ENCODE peak calls at places on chromosomes 7 and 10, in eight cellular contexts. One of them, this sample, is unnamed.

GRCh38 chr7:84207025-84207424 is 12.4 kb upstream of the SEMA3A start:
- DNase-seq in tibial nerve: no peak
- DNase-seq in endothelial cell: no peak
- DNase-seq in RWPE1: no peak
- DNase-seq in AG09309: no peak
- DNase-seq in activated CD8-positive, alpha-beta T cell treated with anti-CD3 and anti-CD28 coated beads for 36 hours: no peak
- DNase-seq in foreskin keratinocyte: peak
- DNase-seq in cardiac muscle cell: no peak
- DNase-seq in this sample: no peak

GRCh38 chr10:131744356-131744755 is 156.5 kb upstream of the PPP2R2D start:
- DNase-seq in AG09309: no peak
- DNase-seq in activated CD8-positive, alpha-beta T cell treated with anti-CD3 and anti-CD28 coated beads for 36 hours: no peak
- DNase-seq in foreskin keratinocyte: no peak
- DNase-seq in RWPE1: no peak
- DNase-seq in tibial nerve: no peak
- DNase-seq in endothelial cell: no peak
- DNase-seq in cardiac muscle cell: no peak
- DNase-seq in this sample: no peak

GRCh38 chr10:125079091-125079600 is 81.2 kb downstream of the CTBP2 start:
- DNase-seq in endothelial cell: no peak
- DNase-seq in AG09309: no peak
- DNase-seq in tibial nerve: no peak
- DNase-seq in activated CD8-positive, alpha-beta T cell treated with anti-CD3 and anti-CD28 coated beads for 36 hours: no peak
- DNase-seq in cardiac muscle cell: no peak
- DNase-seq in foreskin keratinocyte: no peak
- DNase-seq in RWPE1: no peak
- DNase-seq in this sample: no peak

GRCh38 chr10:85922363-85923129 is 444.0 kb downstream of the GRID1 start:
- DNase-seq in activated CD8-positive, alpha-beta T cell treated with anti-CD3 and anti-CD28 coated beads for 36 hours: no peak
- DNase-seq in cardiac muscle cell: no peak
- DNase-seq in endothelial cell: no peak
- DNase-seq in AG09309: no peak
- DNase-seq in foreskin keratinocyte: no peak
- DNase-seq in tibial nerve: no peak
- DNase-seq in RWPE1: no peak
- DNase-seq in this sample: no peak

GRCh38 chr10:119737827-119738226 is 12.0 kb downstream of the INPP5F start:
- DNase-seq in endothelial cell: no peak
- DNase-seq in foreskin keratinocyte: peak
- DNase-seq in activated CD8-positive, alpha-beta T cell treated with anti-CD3 and anti-CD28 coated beads for 36 hours: peak
- DNase-seq in cardiac muscle cell: peak
- DNase-seq in tibial nerve: no peak
- DNase-seq in RWPE1: peak
- DNase-seq in AG09309: peak
- DNase-seq in this sample: no peak

GRCh38 chr7:87505122-87505521 is 29.6 kb upstream of the ABCB4 start:
- DNase-seq in AG09309: no peak
- DNase-seq in cardiac muscle cell: no peak
- DNase-seq in RWPE1: no peak
- DNase-seq in tibial nerve: no peak
- DNase-seq in foreskin keratinocyte: no peak
- DNase-seq in activated CD8-positive, alpha-beta T cell treated with anti-CD3 and anti-CD28 coated beads for 36 hours: no peak
- DNase-seq in endothelial cell: no peak
- DNase-seq in this sample: no peak

GRCh38 chr10:75502838-75503237 is 71.4 kb downstream of the LRMDA start:
- DNase-seq in activated CD8-positive, alpha-beta T cell treated with anti-CD3 and anti-CD28 coated beads for 36 hours: no peak
- DNase-seq in tibial nerve: no peak
- DNase-seq in cardiac muscle cell: no peak
- DNase-seq in endothelial cell: no peak
- DNase-seq in RWPE1: no peak
- DNase-seq in AG09309: no peak
- DNase-seq in foreskin keratinocyte: no peak
- DNase-seq in this sample: no peak

GRCh38 chr7:2282185-2282751 is 32.0 kb downstream of the SNX8 start:
- DNase-seq in cardiac muscle cell: peak
- DNase-seq in RWPE1: no peak
- DNase-seq in endothelial cell: no peak
- DNase-seq in tibial nerve: no peak
- DNase-seq in activated CD8-positive, alpha-beta T cell treated with anti-CD3 and anti-CD28 coated beads for 36 hours: no peak
- DNase-seq in AG09309: no peak
- DNase-seq in foreskin keratinocyte: no peak
- DNase-seq in this sample: peak

GRCh38 chr10:97207756-97208346 is 22.1 kb upstream of the SLIT1 start:
- DNase-seq in cardiac muscle cell: no peak
- DNase-seq in tibial nerve: no peak
- DNase-seq in foreskin keratinocyte: no peak
- DNase-seq in RWPE1: no peak
- DNase-seq in endothelial cell: no peak
- DNase-seq in AG09309: no peak
- DNase-seq in activated CD8-positive, alpha-beta T cell treated with anti-CD3 and anti-CD28 coated beads for 36 hours: no peak
- DNase-seq in this sample: no peak

GRCh38 chr7:33932832-33933468 is 27.6 kb downstream of the BMPER start:
- DNase-seq in cardiac muscle cell: peak
- DNase-seq in foreskin keratinocyte: peak
- DNase-seq in AG09309: peak
- DNase-seq in RWPE1: peak
- DNase-seq in endothelial cell: peak
- DNase-seq in tibial nerve: peak
- DNase-seq in activated CD8-positive, alpha-beta T cell treated with anti-CD3 and anti-CD28 coated beads for 36 hours: peak
- DNase-seq in this sample: peak

GRCh38 chr10:49172204-49173132 is 15.7 kb downstream of the TMEM273 start:
- DNase-seq in tibial nerve: no peak
- DNase-seq in activated CD8-positive, alpha-beta T cell treated with anti-CD3 and anti-CD28 coated beads for 36 hours: no peak
- DNase-seq in cardiac muscle cell: no peak
- DNase-seq in endothelial cell: no peak
- DNase-seq in foreskin keratinocyte: no peak
- DNase-seq in RWPE1: no peak
- DNase-seq in AG09309: no peak
- DNase-seq in this sample: no peak

GRCh38 chr10:33254556-33255160 is 79.8 kb downstream of the NRP1 start:
- DNase-seq in AG09309: no peak
- DNase-seq in cardiac muscle cell: no peak
- DNase-seq in tibial nerve: no peak
- DNase-seq in foreskin keratinocyte: no peak
- DNase-seq in activated CD8-positive, alpha-beta T cell treated with anti-CD3 and anti-CD28 coated beads for 36 hours: no peak
- DNase-seq in RWPE1: no peak
- DNase-seq in endothelial cell: no peak
- DNase-seq in this sample: no peak

GRCh38 chr10:33352154-33352553 is 17.7 kb upstream of the NRP1 start:
- DNase-seq in AG09309: no peak
- DNase-seq in cardiac muscle cell: peak
- DNase-seq in activated CD8-positive, alpha-beta T cell treated with anti-CD3 and anti-CD28 coated beads for 36 hours: no peak
- DNase-seq in tibial nerve: no peak
- DNase-seq in endothelial cell: no peak
- DNase-seq in foreskin keratinocyte: no peak
- DNase-seq in RWPE1: peak
- DNase-seq in this sample: no peak

GRCh38 chr7:32043688-32044087 is 26.5 kb downstream of the PDE1C start:
- DNase-seq in foreskin keratinocyte: no peak
- DNase-seq in endothelial cell: no peak
- DNase-seq in AG09309: peak
- DNase-seq in cardiac muscle cell: peak
- DNase-seq in activated CD8-positive, alpha-beta T cell treated with anti-CD3 and anti-CD28 coated beads for 36 hours: no peak
- DNase-seq in tibial nerve: no peak
- DNase-seq in RWPE1: no peak
- DNase-seq in this sample: no peak

GRCh38 chr7:32036557-32036956 is 33.6 kb downstream of the PDE1C start:
- DNase-seq in activated CD8-positive, alpha-beta T cell treated with anti-CD3 and anti-CD28 coated beads for 36 hours: no peak
- DNase-seq in tibial nerve: no peak
- DNase-seq in RWPE1: no peak
- DNase-seq in foreskin keratinocyte: peak
- DNase-seq in AG09309: no peak
- DNase-seq in endothelial cell: no peak
- DNase-seq in cardiac muscle cell: no peak
- DNase-seq in this sample: no peak

GRCh38 chr7:32042900-32043299 is 27.3 kb downstream of the PDE1C start:
- DNase-seq in AG09309: no peak
- DNase-seq in RWPE1: no peak
- DNase-seq in tibial nerve: no peak
- DNase-seq in cardiac muscle cell: no peak
- DNase-seq in endothelial cell: no peak
- DNase-seq in activated CD8-positive, alpha-beta T cell treated with anti-CD3 and anti-CD28 coated beads for 36 hours: no peak
- DNase-seq in foreskin keratinocyte: no peak
- DNase-seq in this sample: no peak

GRCh38 chr7:32037650-32038198 is 32.5 kb downstream of the PDE1C start:
- DNase-seq in RWPE1: no peak
- DNase-seq in foreskin keratinocyte: no peak
- DNase-seq in AG09309: no peak
- DNase-seq in cardiac muscle cell: no peak
- DNase-seq in tibial nerve: no peak
- DNase-seq in activated CD8-positive, alpha-beta T cell treated with anti-CD3 and anti-CD28 coated beads for 36 hours: no peak
- DNase-seq in endothelial cell: no peak
- DNase-seq in this sample: no peak

DNA sequence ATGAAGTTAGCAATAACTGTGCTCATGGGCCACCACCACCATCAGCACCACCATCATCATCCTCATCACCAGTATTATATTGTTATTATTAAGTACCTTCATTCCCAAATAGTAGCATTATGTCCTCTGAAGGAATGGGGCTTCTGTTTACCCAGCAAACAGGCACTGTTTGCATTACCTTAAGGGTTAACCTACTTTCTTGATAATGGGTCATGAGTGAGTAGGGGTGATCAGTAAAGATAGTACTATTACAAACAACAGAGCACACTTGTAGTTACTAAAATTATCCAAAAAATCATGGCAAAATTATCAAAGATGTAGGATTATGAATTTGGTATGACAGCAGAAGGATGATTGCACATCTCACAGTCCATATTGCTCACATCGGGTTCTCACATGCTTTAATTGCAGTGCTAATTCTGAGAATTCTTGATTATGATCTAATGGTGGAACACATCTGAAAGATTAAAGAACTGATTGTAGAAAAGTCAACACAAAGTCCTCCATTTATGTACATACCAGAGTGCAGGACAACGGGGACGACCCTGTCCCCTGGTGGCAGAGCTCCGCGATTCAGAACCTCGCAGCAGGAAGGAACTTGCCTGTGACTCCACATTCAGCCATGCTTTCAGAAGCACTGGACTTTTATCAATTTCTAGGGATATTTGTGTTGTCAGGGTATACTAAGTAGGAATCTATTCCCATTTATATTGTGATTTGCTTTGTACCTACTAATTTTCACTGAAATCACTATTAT is 31.0 kb downstream of the PDE1C start:
- DNase-seq in RWPE1: no peak
- DNase-seq in activated CD8-positive, alpha-beta T cell treated with anti-CD3 and anti-CD28 coated beads for 36 hours: no peak
- DNase-seq in cardiac muscle cell: no peak
- DNase-seq in AG09309: no peak
- DNase-seq in tibial nerve: no peak
- DNase-seq in endothelial cell: peak
- DNase-seq in foreskin keratinocyte: no peak
- DNase-seq in this sample: no peak
- TF ChIP-seq CTCF in RWPE1: no peak
- TF ChIP-seq CTCF in activated CD8-positive, alpha-beta T cell treated with anti-CD3 and anti-CD28 coated beads for 36 hours: no peak
- TF ChIP-seq CTCF in cardiac muscle cell: no peak
- TF ChIP-seq CTCF in AG09309: no peak
- TF ChIP-seq CTCF in tibial nerve: no peak
- TF ChIP-seq CTCF in endothelial cell: peak
- TF ChIP-seq CTCF in foreskin keratinocyte: peak
- TF ChIP-seq CTCF in this sample: no peak

GRCh38 chr7:73971701-73972341 is 56.2 kb upstream of the ELN start:
- DNase-seq in foreskin keratinocyte: peak
- DNase-seq in tibial nerve: no peak
- DNase-seq in cardiac muscle cell: no peak
- DNase-seq in RWPE1: peak
- DNase-seq in endothelial cell: no peak
- DNase-seq in AG09309: no peak
- DNase-seq in activated CD8-positive, alpha-beta T cell treated with anti-CD3 and anti-CD28 coated beads for 36 hours: no peak
- DNase-seq in this sample: no peak
- TF ChIP-seq CTCF in foreskin keratinocyte: peak
- TF ChIP-seq CTCF in tibial nerve: no peak
- TF ChIP-seq CTCF in cardiac muscle cell: no peak
- TF ChIP-seq CTCF in RWPE1: no peak
- TF ChIP-seq CTCF in endothelial cell: no peak
- TF ChIP-seq CTCF in AG09309: peak
- TF ChIP-seq CTCF in activated CD8-positive, alpha-beta T cell treated with anti-CD3 and anti-CD28 coated beads for 36 hours: no peak
- TF ChIP-seq CTCF in this sample: no peak

DNA sequence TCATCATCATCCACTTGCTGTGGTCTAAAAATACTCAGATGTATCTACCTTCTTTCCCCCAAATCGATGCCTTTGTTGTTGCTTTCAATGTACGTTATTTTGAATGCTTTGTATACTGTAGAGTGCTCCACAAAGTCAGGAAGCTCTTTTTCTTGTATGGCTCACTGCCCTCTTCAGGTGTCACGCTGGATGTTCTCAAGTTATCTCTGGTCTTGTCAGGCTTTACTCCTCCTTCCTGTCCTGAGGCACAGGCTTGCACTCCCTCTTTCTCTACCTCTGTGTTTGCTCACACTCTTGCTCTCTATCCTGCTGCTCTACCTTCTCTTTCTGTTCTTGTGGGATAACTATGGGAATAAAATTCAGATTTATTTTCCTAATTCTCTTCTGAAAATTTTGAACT is 381.3 kb downstream of the NRG3 start:
- DNase-seq in endothelial cell: no peak
- DNase-seq in activated CD8-positive, alpha-beta T cell treated with anti-CD3 and anti-CD28 coated beads for 36 hours: no peak
- DNase-seq in cardiac muscle cell: no peak
- DNase-seq in tibial nerve: no peak
- DNase-seq in RWPE1: no peak
- DNase-seq in foreskin keratinocyte: no peak
- DNase-seq in AG09309: no peak
- DNase-seq in this sample: no peak
- TF ChIP-seq CTCF in endothelial cell: no peak
- TF ChIP-seq CTCF in activated CD8-positive, alpha-beta T cell treated with anti-CD3 and anti-CD28 coated beads for 36 hours: no peak
- TF ChIP-seq CTCF in cardiac muscle cell: no peak
- TF ChIP-seq CTCF in tibial nerve: no peak
- TF ChIP-seq CTCF in RWPE1: no peak
- TF ChIP-seq CTCF in foreskin keratinocyte: no peak
- TF ChIP-seq CTCF in AG09309: no peak
- TF ChIP-seq CTCF in this sample: no peak

DNA sequence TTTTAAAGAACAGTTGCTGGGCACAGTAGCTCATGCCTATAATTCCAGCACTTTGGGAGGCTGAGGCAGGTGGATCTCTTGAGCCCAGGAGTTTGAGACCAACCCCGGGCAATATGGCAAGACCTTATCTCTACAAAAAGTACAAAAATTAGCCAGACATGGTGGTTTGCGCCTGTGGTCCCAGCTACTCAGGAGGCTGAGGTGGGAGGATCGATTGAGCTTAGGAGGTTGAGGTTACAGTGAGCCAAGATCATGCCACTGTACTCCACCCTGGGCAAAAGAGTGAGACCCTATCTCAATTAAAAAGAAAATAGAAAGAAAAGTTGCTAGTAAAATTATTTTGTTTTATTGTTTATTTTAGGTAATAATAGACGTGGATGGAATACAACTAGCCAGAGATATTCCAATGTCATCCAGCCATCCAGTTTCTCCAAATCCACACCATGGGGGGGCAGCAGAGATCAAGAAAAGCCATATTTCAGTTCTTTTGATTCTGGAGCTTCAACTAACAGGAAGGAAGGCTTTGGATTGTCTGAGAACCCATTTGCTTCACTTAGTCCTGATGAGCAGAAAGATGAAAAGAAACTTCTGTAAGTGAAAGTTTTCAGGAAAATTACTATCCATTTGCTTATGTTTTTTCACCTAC is 3.0 kb downstream of the NUP42 start:
- DNase-seq in tibial nerve: peak
- DNase-seq in foreskin keratinocyte: peak
- DNase-seq in AG09309: no peak
- DNase-seq in cardiac muscle cell: peak
- DNase-seq in activated CD8-positive, alpha-beta T cell treated with anti-CD3 and anti-CD28 coated beads for 36 hours: peak
- DNase-seq in RWPE1: peak
- DNase-seq in endothelial cell: peak
- DNase-seq in this sample: no peak
- TF ChIP-seq CTCF in tibial nerve: peak
- TF ChIP-seq CTCF in foreskin keratinocyte: peak
- TF ChIP-seq CTCF in AG09309: peak
- TF ChIP-seq CTCF in cardiac muscle cell: peak
- TF ChIP-seq CTCF in activated CD8-positive, alpha-beta T cell treated with anti-CD3 and anti-CD28 coated beads for 36 hours: no peak
- TF ChIP-seq CTCF in RWPE1: peak
- TF ChIP-seq CTCF in endothelial cell: peak
- TF ChIP-seq CTCF in this sample: no peak